ENCODE peak calls at places on chromosomes 13 and 19, in six cellular contexts. One of them, this sample, is unnamed.

GRCh38 chr13:31775686-31776085 is 36.4 kb downstream of the RXFP2 start:
- DNase-seq in stomach: no peak
- DNase-seq in suprapubic skin: peak; percentile 64
- DNase-seq in transverse colon: no peak
- DNase-seq in vagina: no peak
- DNase-seq in HepG2: no peak
- DNase-seq in this sample: no peak

GRCh38 chr19:2702170-2703076 is at the start of gene GNG7:
- DNase-seq in stomach: peak; percentile 97
- DNase-seq in suprapubic skin: peak; percentile 90
- DNase-seq in transverse colon: peak; percentile 96
- DNase-seq in vagina: no peak
- DNase-seq in HepG2: peak; percentile 78
- DNase-seq in this sample: peak; percentile 93

GRCh38 chr19:47020132-47020805 is 632 bp downstream of the NPAS1 start:
- DNase-seq in stomach: no peak
- DNase-seq in suprapubic skin: no peak
- DNase-seq in transverse colon: no peak
- DNase-seq in vagina: no peak
- DNase-seq in HepG2: no peak
- DNase-seq in this sample: no peak

GRCh38 chr19:13033244-13033643 is 38.0 kb downstream of the NFIX start:
- DNase-seq in stomach: no peak
- DNase-seq in suprapubic skin: no peak
- DNase-seq in transverse colon: no peak
- DNase-seq in vagina: no peak
- DNase-seq in HepG2: no peak
- DNase-seq in this sample: no peak

GRCh38 chr13:38888309-38888708 is 102.3 kb downstream of the STOML3 start:
- DNase-seq in stomach: no peak
- DNase-seq in suprapubic skin: no peak
- DNase-seq in transverse colon: no peak
- DNase-seq in vagina: no peak
- DNase-seq in HepG2: no peak
- DNase-seq in this sample: no peak

GRCh38 chr19:3692141-3693029 is 7.9 kb downstream of the PIP5K1C start:
- DNase-seq in stomach: no peak
- DNase-seq in suprapubic skin: peak; percentile 63
- DNase-seq in transverse colon: no peak
- DNase-seq in vagina: no peak
- DNase-seq in HepG2: no peak
- DNase-seq in this sample: no peak

GRCh38 chr19:10166046-10166445 is 28.7 kb downstream of the DNMT1 start:
- DNase-seq in stomach: no peak
- DNase-seq in suprapubic skin: no peak
- DNase-seq in transverse colon: no peak
- DNase-seq in vagina: no peak
- DNase-seq in HepG2: no peak
- DNase-seq in this sample: no peak

GRCh38 chr13:33612641-33613638 is 205.0 kb upstream of the RFC3 start:
- DNase-seq in stomach: no peak
- DNase-seq in suprapubic skin: no peak
- DNase-seq in transverse colon: no peak
- DNase-seq in vagina: no peak
- DNase-seq in HepG2: peak; percentile 16
- DNase-seq in this sample: no peak

GRCh38 chr13:87124785-87125074 is 546.4 kb upstream of the SLITRK5 start:
- DNase-seq in stomach: no peak
- DNase-seq in suprapubic skin: no peak
- DNase-seq in transverse colon: no peak
- DNase-seq in vagina: no peak
- DNase-seq in HepG2: no peak
- DNase-seq in this sample: no peak

DNA sequence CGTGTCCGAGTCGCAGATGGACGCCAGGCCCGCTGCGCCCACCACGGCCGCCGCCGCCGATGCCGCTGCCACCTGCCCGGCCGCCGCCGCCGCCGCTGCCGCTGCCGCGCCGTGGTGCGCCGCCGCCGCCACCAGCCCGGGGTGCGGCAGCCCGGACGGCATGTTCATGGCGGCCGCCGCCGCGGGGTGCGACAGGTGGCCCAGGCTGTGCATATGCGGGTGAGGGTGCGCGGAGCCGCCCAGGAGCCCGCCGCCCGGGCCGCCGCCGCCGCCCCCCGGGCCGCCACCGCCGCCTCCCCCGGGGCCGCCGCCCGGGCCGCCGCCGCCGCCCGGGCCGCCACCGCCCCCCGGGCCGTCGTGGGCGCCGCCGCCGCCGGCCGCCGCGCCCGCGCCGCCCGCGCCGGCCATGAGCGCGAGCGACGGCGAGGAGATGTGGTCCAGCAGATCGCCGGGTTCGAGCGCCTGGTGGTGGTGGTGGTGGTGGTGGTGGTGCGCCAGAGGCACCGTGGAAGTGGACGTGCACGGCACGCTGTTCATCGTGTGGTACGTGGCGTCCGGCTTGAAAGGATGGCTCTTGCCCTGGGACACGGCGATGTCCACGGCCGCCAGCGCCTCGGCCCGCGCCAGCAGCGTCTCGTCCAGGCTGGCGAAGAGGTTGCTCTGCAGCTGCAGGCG is 1.3 kb downstream of the POU4F1 start:
- DNase-seq in stomach: no peak
- DNase-seq in suprapubic skin: no peak
- DNase-seq in transverse colon: no peak
- DNase-seq in vagina: no peak
- DNase-seq in HepG2: no peak
- DNase-seq in this sample: no peak
- H3K4me3 ChIP-seq in stomach: peak overlapping the region; percentile 59
- H3K4me3 ChIP-seq in suprapubic skin: peak overlapping the region; percentile 52
- H3K4me3 ChIP-seq in transverse colon: no peak overlapping the region
- H3K4me3 ChIP-seq in vagina: no peak overlapping the region
- H3K4me3 ChIP-seq in HepG2: no peak overlapping the region
- H3K4me3 ChIP-seq in this sample: no peak overlapping the region

GRCh38 chr19:27846944-27847343 is 1366.0 kb downstream of the UQCRFS1 start:
- DNase-seq in stomach: no peak
- DNase-seq in suprapubic skin: no peak
- DNase-seq in transverse colon: no peak
- DNase-seq in vagina: no peak
- DNase-seq in HepG2: peak; percentile 2
- DNase-seq in this sample: no peak
- H3K9me3 ChIP-seq in stomach: peaks cover 11% of the 10 kb centered on the region
- H3K9me3 ChIP-seq in suprapubic skin: peaks cover 26% of the 10 kb centered on the region
- H3K9me3 ChIP-seq in transverse colon: peaks cover 8% of the 10 kb centered on the region
- H3K9me3 ChIP-seq in vagina: peaks cover 8% of the 10 kb centered on the region
- H3K9me3 ChIP-seq in HepG2: peaks cover 97% of the 10 kb centered on the region
- H3K9me3 ChIP-seq in this sample: no peaks in the 10 kb centered on the region

GRCh38 chr19:37594064-37594981 is at the start of the genes ZNF540 and ZNF571:
- DNase-seq in stomach: peak; percentile 95
- DNase-seq in suprapubic skin: peak; percentile 95
- DNase-seq in transverse colon: peak; percentile 95
- DNase-seq in vagina: no peak
- DNase-seq in HepG2: peak; percentile 90
- DNase-seq in this sample: peak; percentile 97
- TF ChIP-seq POLR2AphosphoS5 in stomach: peak; percentile 88
- TF ChIP-seq POLR2AphosphoS5 in suprapubic skin: peak; percentile 13
- TF ChIP-seq POLR2AphosphoS5 in transverse colon: peak; percentile 77
- TF ChIP-seq POLR2AphosphoS5 in vagina: peak; percentile 91
- TF ChIP-seq POLR2AphosphoS5 in HepG2: peak; percentile 68
- TF ChIP-seq POLR2AphosphoS5 in this sample: peak; percentile 95

GRCh38 chr13:20350819-20351218 is 118.7 kb upstream of the GJB6 start:
- DNase-seq in stomach: no peak
- DNase-seq in suprapubic skin: no peak
- DNase-seq in transverse colon: no peak
- DNase-seq in vagina: no peak
- DNase-seq in HepG2: no peak
- DNase-seq in this sample: no peak
- H3K4me3 ChIP-seq in stomach: no peak overlapping the region
- H3K4me3 ChIP-seq in suprapubic skin: no peak overlapping the region
- H3K4me3 ChIP-seq in transverse colon: no peak overlapping the region
- H3K4me3 ChIP-seq in vagina: no peak overlapping the region
- H3K4me3 ChIP-seq in HepG2: no peak overlapping the region
- H3K4me3 ChIP-seq in this sample: no peak overlapping the region

GRCh38 chr19:23366437-23366836 is 28.8 kb downstream of the ZNF91 start:
- DNase-seq in stomach: no peak
- DNase-seq in suprapubic skin: no peak
- DNase-seq in transverse colon: no peak
- DNase-seq in vagina: no peak
- DNase-seq in HepG2: no peak
- DNase-seq in this sample: no peak
- H3K9me3 ChIP-seq in stomach: peaks cover 45% of the 10 kb centered on the region
- H3K9me3 ChIP-seq in suprapubic skin: peaks cover 65% of the 10 kb centered on the region
- H3K9me3 ChIP-seq in transverse colon: peaks cover 80% of the 10 kb centered on the region
- H3K9me3 ChIP-seq in vagina: peaks cover 55% of the 10 kb centered on the region
- H3K9me3 ChIP-seq in HepG2: peaks cover 74% of the 10 kb centered on the region
- H3K9me3 ChIP-seq in this sample: peaks cover 3% of the 10 kb centered on the region